ENCODE peak calls at places on chromosomes 2 and 18, in ten cellular contexts. P is IMR-90; W is KBM-7; X is ELF-1; T is activated T-helper 1 cell treated with anti-CD3 and anti-CD28 coated beads, Interleukin-2, amount 50 U/mL, for 16 hours; O is cardiac muscle cell; L is SW480; Y is dorsolateral prefrontal cortex; V is hepatocyte; U is stimulated activated CD4-positive, alpha-beta T cell treated with anti-CD3 and anti-CD28 coated beads, Interleukin-4, amount 100 ng/mL, for 1 hour. B is an unnamed sample.

GRCh38 chr2:143545643-143546275 is 416.5 kb downstream of the ARHGAP15 start:
- DNase-seq in W (no peak), L (no peak), O (no peak), U (no peak), P (peak; percentile 66), Y (no peak), T (no peak), V (no peak), X (no peak), B (no peak)

GRCh38 chr2:109648041-109648527 is 33.9 kb downstream of the SOWAHC start:
- DNase-seq in O (no peak), X (peak; percentile 28), U (no peak), P (no peak), T (no peak), Y (no peak), W (no peak), L (no peak), V (no peak), B (no peak)

GRCh38 chr2:63658176-63658968 is 69.6 kb downstream of the MDH1 start:
- DNase-seq in U (no peak), P (peak; percentile 31), Y (no peak), O (no peak), W (no peak), X (no peak), T (no peak), V (no peak), L (no peak), B (no peak)

GRCh38 chr2:101160454-101160853 is 9.3 kb upstream of the TBC1D8 start:
- DNase-seq in U (no peak), O (no peak), W (no peak), X (no peak), Y (no peak), T (no peak), P (peak; percentile 29), L (no peak), V (no peak), B (no peak)

GRCh38 chr2:83186050-83186790 is 1272.9 kb downstream of the SUCLG1 start:
- DNase-seq in L (no peak), T (no peak), W (no peak), O (no peak), Y (no peak), P (no peak), X (no peak), U (no peak), V (no peak), B (no peak)

GRCh38 chr2:229980440-229981184 is 58.3 kb downstream of the FBXO36 start:
- DNase-seq in P (peak; percentile 68), X (peak; percentile 74), U (no peak), T (no peak), Y (peak; percentile 54), L (peak; percentile 4), O (peak; percentile 49), V (peak; percentile 53), W (peak; percentile 28), B (peak; percentile 16)

GRCh38 chr2:10668402-10669012 is 21.3 kb downstream of the NOL10 start:
- DNase-seq in P (peak; percentile 69), L (peak; percentile 52), W (peak; percentile 69), X (no peak), V (peak; percentile 83), T (no peak), Y (no peak), U (no peak), O (peak; percentile 76), B (peak; percentile 51)

GRCh38 chr2:20421988-20422678 is 24.7 kb upstream of the RHOB start:
- DNase-seq in T (no peak), L (no peak), X (no peak), P (peak; percentile 82), Y (no peak), O (no peak), W (no peak), U (no peak), V (no peak), B (no peak)

GRCh38 chr2:228709788-228710371 is 528.4 kb upstream of the SPHKAP start:
- DNase-seq in P (no peak), U (no peak), O (no peak), X (no peak), L (no peak), W (no peak), V (no peak), T (no peak), Y (no peak), B (no peak)

GRCh38 chr2:187964742-187965141 is 326.9 kb upstream of the GULP1 start:
- DNase-seq in P (peak; percentile 74), O (no peak), Y (no peak), W (no peak), L (no peak), V (no peak), U (no peak), T (no peak), X (no peak), B (no peak)

GRCh38 chr18:48719988-48720654 is 181.3 kb downstream of the CTIF start:
- DNase-seq in U (no peak), T (no peak), X (no peak), W (peak; percentile 84), V (no peak), Y (peak; percentile 79), P (peak; percentile 74), O (no peak), L (no peak), B (no peak)

B was measured in globus pallidus.